ENCODE peak calls at places on chromosomes 1 and 21, in seven cellular contexts. F, S, Z, K, Q, J and T are unnamed samples. For H3K4me1, the result is how much of the 10 kb centered on the place peaks cover.

GRCh38 chr1:46533179-46533864 is 18.1 kb downstream of the KNCN start:
- DNase-seq in F (peak), Q (no peak), Z (peak), J (peak), S (peak), K (peak), T (peak)

GRCh38 chr1:205658943-205659581 is 21.2 kb downstream of the SLC45A3 start:
- DNase-seq in K (peak), S (peak), Z (peak), Q (peak), F (peak), J (peak), T (peak)

GRCh38 chr1:3989465-3989864 is 89.4 kb upstream of the C1orf174 start:
- DNase-seq in F (no peak), S (no peak), Z (no peak), Q (no peak), J (no peak), K (no peak), T (no peak)

GRCh38 chr1:219917851-219918466 is 10.4 kb downstream of the SLC30A10 start:
- DNase-seq in Q (peak), Z (no peak), S (no peak), F (no peak), J (no peak), K (peak), T (no peak)

GRCh38 chr1:30446508-30446907 is 276.9 kb downstream of the MATN1 start:
- DNase-seq in K (no peak), J (no peak), Q (no peak), S (no peak), Z (no peak), F (no peak), T (no peak)

GRCh38 chr1:25773441-25774125 is 26.4 kb upstream of the SELENON start:
- DNase-seq in F (peak), Z (no peak), J (no peak), K (peak), S (peak), Q (peak), T (no peak)

GRCh38 chr1:94094466-94095111 is 26.4 kb downstream of the ABCA4 start:
- DNase-seq in Q (no peak), Z (no peak), K (peak), J (no peak), F (peak), S (no peak), T (no peak)

GRCh38 chr21:43361493-43362296 is 65.2 kb downstream of the SIK1 start:
- DNase-seq in Q (no peak), S (no peak), Z (peak), K (peak), J (peak), F (peak), T (peak)

GRCh38 chr21:31732891-31733520 is 1.1 kb upstream of the SCAF4 start:
- DNase-seq in K (peak), F (no peak), Q (peak), S (peak), Z (no peak), J (peak), T (peak)

GRCh38 chr1:95080446-95080845 is 7.7 kb upstream of the ALG14 start:
- DNase-seq in J (no peak), Q (no peak), K (no peak), S (no peak), F (no peak), Z (no peak), T (no peak)

GRCh38 chr1:11893907-11894251 is 32.3 kb downstream of the KIAA2013 start:
- DNase-seq in S (peak), Q (peak), F (peak), Z (peak), K (peak), J (peak), T (peak)

GRCh38 chr1:169483500-169483966 is 2.2 kb downstream of the SLC19A2 start:
- DNase-seq in F (peak), Z (no peak), S (no peak), J (no peak), K (peak), Q (no peak), T (no peak)

GRCh38 chr21:14273736-14274538 is 58.0 kb downstream of the RBM11 start:
- DNase-seq in K (no peak), Q (no peak), S (peak), F (no peak), J (peak), Z (no peak), T (no peak)

GRCh38 chr1:220326578-220326977 is 54.3 kb upstream of the RAB3GAP2 start:
- DNase-seq in Z (no peak), J (peak), F (peak), Q (no peak), K (peak), S (no peak), T (no peak)

GRCh38 chr1:184199036-184199796 is 147.7 kb downstream of the TSEN15 start:
- DNase-seq in F (no peak), J (no peak), Q (no peak), S (no peak), Z (no peak), K (peak), T (no peak)

GRCh38 chr1:170854677-170855076 is 80.7 kb upstream of the MROH9 start:
- DNase-seq in S (no peak), Z (no peak), Q (no peak), K (no peak), F (no peak), J (peak), T (no peak)

GRCh38 chr1:5757177-5757820 is 234.9 kb downstream of the NPHP4 start:
- DNase-seq in S (no peak), Q (no peak), Z (no peak), F (no peak), K (no peak), J (no peak), T (no peak)

GRCh38 chr1:185045793-185046441 is 559 bp downstream of the RNF2 start:
- DNase-seq in J (peak), F (peak), Z (peak), K (peak), S (peak), Q (peak), T (no peak)

GRCh38 chr1:60108223-60108622 is 34.7 kb upstream of the C1orf87 start:
- DNase-seq in S (no peak), J (no peak), K (no peak), Z (no peak), Q (no peak), F (no peak), T (no peak)

GRCh38 chr21:32132911-32133310 is 145.9 kb downstream of the MIS18A start:
- DNase-seq in S (no peak), J (no peak), Z (no peak), K (no peak), F (no peak), Q (no peak), T (no peak)

GRCh38 chr1:14976260-14976659 is 177.3 kb upstream of the TMEM51 start:
- DNase-seq in S (no peak), K (no peak), J (no peak), Z (no peak), F (no peak), Q (no peak), T (no peak)

GRCh38 chr1:22790232-22791008 is 79.8 kb downstream of the EPHB2 start:
- DNase-seq in J (no peak), Q (no peak), Z (no peak), S (peak), F (no peak), K (no peak), T (no peak)

GRCh38 chr1:245671966-245672767 is 517.4 kb downstream of the KIF26B start:
- DNase-seq in Z (no peak), Q (no peak), S (no peak), F (no peak), J (no peak), K (no peak), T (no peak)

GRCh38 chr1:63135801-63136200 is 186.6 kb upstream of the FOXD3 start:
- DNase-seq in S (no peak), K (no peak), F (no peak), Z (no peak), Q (no peak), J (no peak), T (no peak)

GRCh38 chr1:94244816-94245215 is 7.4 kb upstream of the ARHGAP29 start:
- DNase-seq in S (no peak), K (no peak), J (no peak), F (no peak), Q (no peak), Z (no peak), T (no peak)

GRCh38 chr1:162055062-162055461 is 14.4 kb upstream of the NOS1AP start:
- DNase-seq in J (no peak), Z (no peak), K (peak), Q (peak), F (peak), S (no peak), T (no peak)

GRCh38 chr1:31441970-31442647 is 29.1 kb downstream of the SERINC2 start:
- DNase-seq in Q (no peak), Z (no peak), F (no peak), K (no peak), S (no peak), J (no peak), T (no peak)

GRCh38 chr21:43842742-43843141 is 22.3 kb upstream of the AGPAT3 start:
- DNase-seq in F (no peak), Q (no peak), J (no peak), K (no peak), Z (no peak), S (no peak), T (no peak)

GRCh38 chr1:215569987-215570824 is 3.1 kb downstream of the KCTD3 start:
- DNase-seq in Z (no peak), Q (no peak), J (no peak), F (peak), S (no peak), K (peak), T (no peak)

GRCh38 chr1:116123837-116124533 is 12.8 kb downstream of the MAB21L3 start:
- DNase-seq in Z (no peak), S (no peak), F (no peak), Q (no peak), K (no peak), J (no peak), T (no peak)

GRCh38 chr1:203628997-203629508 is 2.4 kb downstream of the ATP2B4 start:
- DNase-seq in Z (peak), F (no peak), S (no peak), J (no peak), Q (no peak), K (peak), T (no peak)

GRCh38 chr1:85465791-85466134 is 804 bp upstream of the DDAH1 start:
- DNase-seq in Q (no peak), Z (no peak), S (no peak), F (peak), K (peak), J (no peak), T (no peak)

GRCh38 chr1:7572654-7573152 is 198.4 kb upstream of the VAMP3 start:
- DNase-seq in J (no peak), S (peak), Z (no peak), F (no peak), Q (no peak), K (no peak), T (no peak)

GRCh38 chr1:199490804-199491527 is 536.5 kb upstream of the NR5A2 start:
- DNase-seq in Z (no peak), J (peak), Q (no peak), S (peak), K (peak), F (peak), T (no peak)

GRCh38 chr1:228842094-228842775 is 107.0 kb downstream of the RHOU start:
- DNase-seq in K (peak), Z (no peak), Q (peak), F (peak), J (no peak), S (peak), T (no peak)

GRCh38 chr21:38982096-38982495 is 176.4 kb downstream of the ETS2 start:
- DNase-seq in J (peak), Q (no peak), Z (no peak), S (no peak), F (no peak), K (no peak), T (no peak)
- H3K4me1 ChIP-seq in J (under half), Q (under half), Z (under half), S (under half), F (under half), K (under half), T (under half)

DNA sequence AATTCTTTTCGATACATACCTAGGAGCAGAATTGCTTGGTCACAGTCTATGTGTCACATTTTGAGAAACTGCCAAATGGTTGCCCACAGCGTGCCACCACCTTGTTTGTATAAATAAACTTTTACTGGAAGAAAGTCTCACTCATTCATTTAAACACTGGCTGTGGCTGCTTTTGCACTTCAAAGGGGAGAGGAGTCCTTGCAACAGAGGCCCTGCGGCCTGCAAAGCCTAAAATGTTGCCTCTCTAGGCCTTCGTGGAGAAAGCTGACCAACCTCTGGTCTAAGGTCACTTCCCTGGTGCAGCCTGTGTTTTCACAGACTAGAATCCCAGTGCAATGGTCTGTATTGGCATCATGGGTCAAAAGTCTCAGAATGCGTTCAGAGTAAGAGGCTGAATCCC is 8.3 kb downstream of the RIPK4 start:
- DNase-seq in K (peak), J (no peak), S (no peak), Z (no peak), Q (peak), F (no peak), T (no peak)
- H3K4me1 ChIP-seq in K (under half), J (half or more), S (under half), Z (under half), Q (under half), F (under half), T (under half)

DNA sequence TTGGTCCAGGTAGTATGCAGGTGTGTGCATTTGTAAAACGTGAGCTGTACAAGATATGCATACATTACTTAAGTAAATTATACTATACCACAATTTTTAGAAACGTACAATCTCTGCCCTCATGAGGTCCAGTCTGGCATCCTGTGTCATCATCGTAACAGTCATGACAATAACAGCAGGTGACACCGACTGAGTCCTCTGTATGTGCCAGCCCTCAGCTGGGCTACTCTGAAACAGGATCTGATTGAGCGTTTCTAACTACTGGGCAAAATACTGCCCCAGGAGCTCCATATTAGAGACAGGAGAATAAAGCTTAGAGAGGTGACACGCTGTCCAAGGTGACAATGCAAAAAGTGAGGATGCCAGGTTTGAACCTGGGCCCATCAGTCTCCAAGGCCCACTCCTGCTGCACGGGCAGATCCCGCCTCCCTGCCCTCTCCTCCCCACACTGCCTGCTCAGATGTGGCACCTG is 47.2 kb upstream of the ECE1 start:
- DNase-seq in Q (no peak), S (no peak), K (no peak), Z (no peak), J (no peak), F (no peak), T (no peak)
- H3K4me1 ChIP-seq in Q (half or more), S (under half), K (half or more), Z (half or more), J (under half), F (half or more), T (half or more)

DNA sequence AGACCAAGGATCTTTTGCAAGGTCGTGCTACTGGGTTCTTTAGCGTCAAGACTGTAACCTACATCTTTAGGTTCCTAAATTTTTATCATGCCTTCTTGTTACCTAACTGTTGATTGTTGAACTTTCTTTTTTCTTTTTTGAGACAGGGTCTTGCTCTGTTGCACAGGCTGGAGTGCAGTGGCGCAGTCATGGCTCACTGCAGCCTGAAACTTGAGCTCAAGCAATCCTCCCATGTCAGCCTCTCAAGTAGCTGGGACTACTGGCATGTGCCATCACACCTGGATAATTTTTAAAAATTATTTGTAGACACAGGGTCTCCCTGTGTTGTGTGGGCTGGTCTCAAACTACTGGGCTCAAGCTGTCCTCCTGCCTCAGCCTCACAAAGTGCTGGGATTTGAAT is 52.9 kb downstream of the NFIA start:
- DNase-seq in J (no peak), F (no peak), S (no peak), Q (no peak), Z (no peak), K (no peak), T (no peak)
- H3K4me1 ChIP-seq in J (under half), F (under half), S (under half), Q (half or more), Z (under half), K (under half), T (under half)

GRCh38 chr1:150753416-150753815 is 12.2 kb downstream of the CTSS start:
- DNase-seq in Z (no peak), F (no peak), S (no peak), Q (no peak), J (no peak), K (no peak), T (no peak)
- H3K4me1 ChIP-seq in Z (under half), F (under half), S (under half), Q (under half), J (under half), K (under half), T (under half)

GRCh38 chr1:153623091-153623490 is 4.2 kb downstream of the S100A13 start:
- DNase-seq in K (no peak), Z (no peak), J (peak), Q (no peak), F (no peak), S (no peak), T (no peak)
- H3K4me1 ChIP-seq in K (under half), Z (under half), J (under half), Q (under half), F (half or more), S (under half), T (under half)

GRCh38 chr1:78101051-78101450 is 55.3 kb downstream of the GIPC2 start:
- DNase-seq in K (no peak), Q (no peak), Z (no peak), S (no peak), F (no peak), J (no peak), T (no peak)
- H3K4me1 ChIP-seq in K (half or more), Q (under half), Z (under half), S (under half), F (half or more), J (under half), T (under half)